ENCODE peak calls at places on chromosome 13, in four cellular contexts. I, Z, U and H are unnamed samples.

GRCh38 chr13:31485183-31485582 is 254.1 kb upstream of the RXFP2 start:
- DNase-seq in I (no peak), Z (no peak), U (no peak), H (no peak)

GRCh38 chr13:101763191-101763590 is 310.7 kb downstream of the ITGBL1 start:
- DNase-seq in I (no peak), Z (no peak), U (peak), H (no peak)

GRCh38 chr13:84607614-84608013 is 725.3 kb upstream of the SLITRK1 start:
- DNase-seq in I (no peak), Z (peak), U (no peak), H (no peak)

GRCh38 chr13:94704347-94705080 is 7.8 kb downstream of the SOX21 start:
- DNase-seq in I (peak), Z (no peak), U (no peak), H (no peak)

GRCh38 chr13:37944476-37945442 is 75.2 kb upstream of the TRPC4 start:
- DNase-seq in I (peak), Z (no peak), U (no peak), H (no peak)

GRCh38 chr13:103883698-103884097 is 817.5 kb upstream of the SLC10A2 start:
- DNase-seq in I (no peak), Z (no peak), U (no peak), H (no peak)

GRCh38 chr13:91960947-91961346 is 562.5 kb downstream of the GPC5 start:
- DNase-seq in I (no peak), Z (no peak), U (no peak), H (no peak)

GRCh38 chr13:51729853-51730553 is 74.0 kb downstream of the DHRS12 start:
- DNase-seq in I (no peak), Z (peak), U (no peak), H (no peak)

GRCh38 chr13:112875627-112876026 is 93.4 kb upstream of the MCF2L start:
- DNase-seq in I (no peak), Z (no peak), U (no peak), H (no peak)

GRCh38 chr13:49502954-49503353 is 7.2 kb downstream of the PHF11 start:
- DNase-seq in I (no peak), Z (no peak), U (no peak), H (no peak)

GRCh38 chr13:46551410-46552301 is 1.3 kb upstream of the LRCH1 start:
- DNase-seq in I (peak), Z (no peak), U (peak), H (peak)

GRCh38 chr13:27172495-27172842 is 858 bp upstream of the USP12 start:
- DNase-seq in I (no peak), Z (no peak), U (peak), H (peak)

GRCh38 chr13:89514534-89515312 is 1832.8 kb upstream of the MIR17HG start:
- DNase-seq in I (peak), Z (peak), U (peak), H (no peak)

GRCh38 chr13:102244617-102245227 is 157.1 kb downstream of the FGF14 start:
- DNase-seq in I (no peak), Z (no peak), U (no peak), H (no peak)

GRCh38 chr13:47397739-47398138 is 500.9 kb upstream of the HTR2A start:
- DNase-seq in I (peak), Z (peak), U (no peak), H (no peak)

GRCh38 chr13:74003374-74003773 is 130.8 kb downstream of the KLF12 start:
- DNase-seq in I (no peak), Z (no peak), U (no peak), H (no peak)

GRCh38 chr13:52850396-52851152 is 2.1 kb upstream of the PCDH8 start:
- DNase-seq in I (peak), Z (no peak), U (no peak), H (peak)

GRCh38 chr13:87331178-87331577 is 340.0 kb upstream of the SLITRK5 start:
- DNase-seq in I (no peak), Z (no peak), U (peak), H (no peak)

GRCh38 chr13:82747948-82748347 is 1134.3 kb downstream of the SLITRK1 start:
- DNase-seq in I (no peak), Z (peak), U (no peak), H (no peak)

GRCh38 chr13:76884571-76885202 is 1.5 kb downstream of the KCTD12 start:
- DNase-seq in I (no peak), Z (no peak), U (no peak), H (peak)

GRCh38 chr13:76886005-76886291 is 257 bp downstream of the KCTD12 start:
- DNase-seq in I (no peak), Z (no peak), U (no peak), H (no peak)

GRCh38 chr13:76885203-76886004 is 801 bp downstream of the KCTD12 start:
- DNase-seq in I (peak), Z (no peak), U (no peak), H (peak)

GRCh38 chr13:76887070-76887563 is 912 bp upstream of the KCTD12 start:
- DNase-seq in I (peak), Z (no peak), U (no peak), H (no peak)

DNA sequence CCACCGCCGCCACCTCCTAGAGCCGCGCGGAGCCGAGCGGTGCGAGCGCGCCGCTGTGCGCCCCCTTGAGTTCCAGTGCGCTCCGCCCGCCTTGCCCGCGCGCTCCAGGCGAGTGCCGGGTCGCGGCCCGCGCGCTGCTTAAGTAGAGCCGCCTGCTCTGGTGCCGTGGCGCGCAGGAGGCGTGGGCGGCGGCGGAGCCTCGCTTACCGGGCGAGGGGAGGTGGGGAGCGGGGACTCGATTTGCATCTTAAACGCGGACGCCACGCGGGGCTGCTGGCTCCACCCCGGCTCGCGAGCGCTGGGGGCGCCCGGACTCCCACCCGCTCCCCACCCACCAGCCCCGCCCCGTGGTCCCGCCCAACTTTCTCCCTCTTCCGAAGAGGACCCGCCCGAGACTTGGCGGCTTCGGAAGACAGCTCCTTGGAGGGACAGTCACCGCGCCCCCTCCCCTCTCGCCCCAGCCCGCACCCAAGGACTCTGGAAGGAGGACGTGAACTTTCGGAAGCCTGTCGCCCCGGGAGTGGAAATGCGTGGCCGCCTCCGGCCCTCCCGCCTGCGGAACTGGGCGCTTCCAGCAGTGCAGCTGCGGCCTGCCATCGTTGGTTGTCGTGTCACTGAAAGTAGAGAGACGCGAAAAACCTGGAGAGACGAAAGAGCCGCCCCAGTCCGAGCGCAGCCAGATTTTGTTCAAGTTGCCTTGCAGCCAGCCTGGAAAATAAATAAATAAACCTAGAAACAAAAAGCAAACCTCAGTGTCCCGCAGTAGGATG is at the start of gene KCTD12:
- DNase-seq in I (peak), Z (no peak), U (no peak), H (peak)
- TF ChIP-seq CTCF in I (no peak), Z (peak), U (no peak), H (peak)

DNA sequence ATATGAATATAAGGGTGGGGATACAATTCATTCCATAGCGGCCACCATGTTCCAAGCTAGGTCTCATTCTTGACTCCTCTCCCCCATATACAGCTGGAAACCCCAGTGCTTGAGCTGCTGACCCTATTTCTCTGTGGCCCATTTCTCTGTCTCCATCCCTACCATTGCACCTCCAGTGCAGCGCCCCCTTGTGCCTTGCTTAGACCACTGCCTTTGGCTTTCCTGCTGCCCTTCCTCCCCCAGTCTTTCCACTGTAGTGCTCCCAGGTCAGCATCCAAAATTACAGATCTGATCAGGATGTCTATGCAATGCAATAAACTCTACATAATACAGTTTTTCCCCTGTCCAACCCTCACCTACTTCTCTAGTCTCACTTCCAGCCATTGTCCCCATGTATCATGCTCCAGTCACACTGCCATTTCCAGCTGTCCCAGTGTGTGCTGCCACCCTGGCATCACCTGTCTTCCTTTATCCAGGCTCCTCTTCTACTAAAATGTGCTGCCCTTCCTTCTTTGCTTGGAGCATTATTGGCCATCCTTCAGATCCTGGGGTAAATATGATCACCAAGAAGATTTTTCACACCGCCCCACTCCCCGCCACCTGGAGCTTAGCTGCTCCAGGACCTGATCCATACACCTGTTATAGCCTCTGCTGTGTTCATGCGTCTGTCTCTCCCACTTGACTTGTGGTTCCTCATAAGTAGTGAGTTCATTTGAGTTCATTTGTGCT is 199.4 kb upstream of the IPO5 start:
- DNase-seq in I (peak), Z (no peak), U (no peak), H (no peak)
- TF ChIP-seq CTCF in I (peak), Z (peak), U (peak), H (peak)

GRCh38 chr13:20924758-20925394 is 22.3 kb upstream of the XPO4 start:
- DNase-seq in I (peak), Z (peak), U (peak), H (peak)
- TF ChIP-seq CTCF in I (peak), Z (peak), U (peak), H (peak)

GRCh38 chr13:71303144-71303543 is 563.9 kb downstream of the DACH1 start:
- DNase-seq in I (peak), Z (no peak), U (no peak), H (no peak)
- TF ChIP-seq CTCF in I (peak), Z (no peak), U (peak), H (no peak)

GRCh38 chr13:60990032-60990733 is 425.5 kb downstream of the PCDH20 start:
- DNase-seq in I (peak), Z (no peak), U (no peak), H (peak)
- TF ChIP-seq CTCF in I (peak), Z (no peak), U (peak), H (peak)

DNA sequence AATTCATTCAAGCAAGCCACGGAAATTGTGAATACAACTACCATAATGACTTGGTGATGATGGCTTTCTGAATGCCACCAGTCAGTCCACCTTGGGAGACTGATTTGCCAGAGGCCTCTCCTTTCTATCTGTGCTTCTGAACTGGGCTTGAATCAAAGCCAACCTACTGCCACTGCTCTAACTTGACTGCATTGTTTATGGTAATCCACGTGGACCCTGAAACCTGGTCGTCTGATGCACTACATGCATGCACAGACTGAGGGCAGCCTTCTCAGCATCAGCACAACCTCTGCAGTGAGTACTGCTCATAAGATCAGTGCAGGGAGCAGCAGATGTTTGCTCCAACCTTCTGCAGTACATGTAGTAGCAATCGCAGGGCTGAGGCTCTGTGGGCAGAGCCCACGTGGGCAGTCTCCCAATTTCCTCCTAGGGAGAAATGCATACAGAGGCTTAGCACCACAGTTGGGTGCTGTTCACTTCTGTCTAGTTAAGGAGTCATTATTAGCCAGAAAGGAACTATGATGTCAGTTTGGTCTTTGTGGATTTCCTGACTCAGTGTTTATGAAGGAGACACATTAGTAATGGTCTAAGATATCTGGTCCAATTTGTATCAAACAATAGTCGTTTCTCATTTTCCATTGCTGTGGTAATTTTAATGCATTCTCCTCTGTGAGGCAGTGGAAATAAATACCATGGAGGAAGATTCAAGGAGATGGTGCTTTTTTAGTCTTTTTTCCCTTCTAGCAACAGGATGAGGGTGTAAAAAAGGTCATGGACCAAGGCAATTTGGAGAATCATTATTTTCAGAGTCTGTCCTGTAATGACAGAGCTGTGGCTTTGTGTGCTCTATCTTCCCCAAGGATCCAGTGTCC is 82.5 kb downstream of the AKAP11 start:
- DNase-seq in I (peak), Z (peak), U (no peak), H (peak)
- TF ChIP-seq CTCF in I (no peak), Z (peak), U (no peak), H (peak)

GRCh38 chr13:60620611-60621395 is 223.8 kb downstream of the TDRD3 start:
- DNase-seq in I (no peak), Z (no peak), U (no peak), H (no peak)

GRCh38 chr13:60627071-60627686 is 230.2 kb downstream of the TDRD3 start:
- DNase-seq in I (peak), Z (no peak), U (no peak), H (peak)

GRCh38 chr13:60619461-60619860 is 222.4 kb downstream of the TDRD3 start:
- DNase-seq in I (no peak), Z (no peak), U (no peak), H (no peak)

GRCh38 chr13:60617863-60618733 is 221.1 kb downstream of the TDRD3 start:
- DNase-seq in I (peak), Z (no peak), U (no peak), H (no peak)

GRCh38 chr13:60623131-60623530 is 226.1 kb downstream of the TDRD3 start:
- DNase-seq in I (no peak), Z (no peak), U (no peak), H (no peak)
- TF ChIP-seq CTCF in I (no peak), Z (no peak), U (no peak), H (no peak)